ENCODE peak calls at places on chromosomes 12 and 14, in ten cellular contexts. C is HCT116, A is tibial artery, W is lower lobe of right lung, H is fibroblast of lung, L is adrenal gland, O is OCI-LY7, S is stomach, G is right cardiac atrium, Y is heart left ventricle. F is an unnamed sample.

GRCh38 chr12:103966736-103967135 is 1.1 kb downstream of the TDG start:
- DNase-seq in C (no peak), A (no peak), W (no peak), H (no peak), L (no peak), O (no peak), S (no peak), G (no peak), Y (no peak), F (no peak)

GRCh38 chr12:43805149-43805856 is 814 bp downstream of the TWF1 start:
- DNase-seq in C (no peak), A (no peak), W (no peak), H (peak; percentile 12), L (no peak), O (peak; percentile 42), S (no peak), G (no peak), Y (no peak), F (no peak)

GRCh38 chr12:19675361-19675760 is 236.1 kb downstream of the AEBP2 start:
- DNase-seq in C (no peak), A (no peak), W (no peak), H (no peak), L (no peak), O (no peak), S (no peak), G (no peak), Y (no peak), F (no peak)

GRCh38 chr14:62189698-62190097 is 427.5 kb downstream of the SNAPC1 start:
- DNase-seq in C (no peak), A (no peak), W (no peak), H (peak; percentile 65), L (peak; percentile 63), O (no peak), S (no peak), G (peak; percentile 17), Y (no peak), F (no peak)

GRCh38 chr14:49955013-49955412 is 62.1 kb downstream of the ARF6 start:
- DNase-seq in C (no peak), A (no peak), W (no peak), H (no peak), L (no peak), O (no peak), S (no peak), G (no peak), Y (no peak), F (no peak)

GRCh38 chr14:81234268-81234667 is 13.5 kb upstream of the GTF2A1 start:
- DNase-seq in C (no peak), A (no peak), W (no peak), H (peak; percentile 14), L (no peak), O (no peak), S (no peak), G (no peak), Y (no peak), F (no peak)

GRCh38 chr12:52347546-52348510 is 19.5 kb downstream of the KRT85 start:
- DNase-seq in C (no peak), A (no peak), W (no peak), H (no peak), L (no peak), O (no peak), S (no peak), G (no peak), Y (no peak), F (no peak)

GRCh38 chr14:23123419-23123818 is 4.4 kb upstream of the CEBPE start:
- DNase-seq in C (no peak), A (no peak), W (peak; percentile 75), H (peak; percentile 19), L (peak; percentile 91), O (no peak), S (peak; percentile 93), G (peak; percentile 78), Y (peak; percentile 89), F (peak; percentile 76)

GRCh38 chr12:73529954-73530353 is 1007.7 kb upstream of the ATXN7L3B start:
- DNase-seq in C (no peak), A (no peak), W (no peak), H (no peak), L (no peak), O (no peak), S (no peak), G (no peak), Y (no peak), F (no peak)

GRCh38 chr12:39780527-39781446 is 161.2 kb upstream of the ABCD2 start:
- DNase-seq in C (no peak), A (no peak), W (no peak), H (peak; percentile 3), L (no peak), O (no peak), S (no peak), G (no peak), Y (no peak), F (no peak)

GRCh38 chr14:52837451-52837850 is 46.0 kb upstream of the GNPNAT1 start:
- DNase-seq in C (no peak), A (no peak), W (no peak), H (no peak), L (no peak), O (no peak), S (no peak), G (no peak), Y (no peak), F (no peak)

GRCh38 chr12:50110127-50110761 is 1.8 kb upstream of the COX14 start:
- DNase-seq in C (no peak), A (peak; percentile 49), W (peak; percentile 78), H (no peak), L (peak; percentile 51), O (peak; percentile 64), S (peak; percentile 70), G (peak; percentile 57), Y (peak; percentile 77), F (peak; percentile 84)

GRCh38 chr12:2101798-2102197 is 49.0 kb downstream of the CACNA1C start:
- DNase-seq in C (no peak), A (no peak), W (no peak), H (no peak), L (no peak), O (no peak), S (no peak), G (no peak), Y (no peak), F (no peak)

GRCh38 chr14:100523536-100524025 is 63.6 kb downstream of the BEGAIN start:
- DNase-seq in C (no peak), A (no peak), W (no peak), H (no peak), L (no peak), O (no peak), S (no peak), G (peak; percentile 3), Y (no peak), F (peak; percentile 57)

GRCh38 chr14:26984318-26985177 is 386.7 kb upstream of the NOVA1 start:
- DNase-seq in C (peak; percentile 4), A (peak; percentile 60), W (no peak), H (peak; percentile 76), L (peak; percentile 72), O (peak; percentile 34), S (peak; percentile 62), G (peak; percentile 60), Y (peak; percentile 52), F (no peak)

GRCh38 chr12:56071648-56072047 is 8.3 kb upstream of the ERBB3 start:
- DNase-seq in C (no peak), A (no peak), W (no peak), H (no peak), L (peak; percentile 63), O (no peak), S (no peak), G (no peak), Y (no peak), F (peak; percentile 12)

DNA sequence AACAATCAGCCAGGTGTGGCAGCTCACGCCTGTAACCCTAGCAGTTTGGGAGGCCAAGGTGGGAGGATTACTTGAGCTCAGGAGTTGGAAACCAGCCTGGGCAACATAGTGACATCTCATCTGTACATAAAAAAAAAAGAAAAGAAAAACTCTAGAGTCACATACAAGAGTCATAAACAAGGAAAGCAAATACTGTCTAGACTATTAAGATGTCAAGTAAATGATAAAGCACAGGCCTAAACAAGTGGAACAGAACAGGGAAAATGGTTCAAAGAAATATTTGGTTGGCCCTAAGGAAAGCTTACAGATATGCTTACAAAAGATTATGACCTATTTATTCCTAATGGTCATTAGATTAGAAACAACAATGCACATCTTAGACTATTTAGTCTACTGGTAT is 12.3 kb downstream of the CDK17 start:
- DNase-seq in C (no peak), A (no peak), W (no peak), H (no peak), L (no peak), O (no peak), S (no peak), G (no peak), Y (no peak), F (no peak)
- H3K27ac ChIP-seq in C (no peak overlapping the region), A (no peak overlapping the region), W (no peak overlapping the region), H (no peak overlapping the region), L (no peak overlapping the region), O (peak overlapping the region; percentile 25), S (no peak overlapping the region), G (no peak overlapping the region), Y (no peak overlapping the region), F (no peak overlapping the region)

DNA sequence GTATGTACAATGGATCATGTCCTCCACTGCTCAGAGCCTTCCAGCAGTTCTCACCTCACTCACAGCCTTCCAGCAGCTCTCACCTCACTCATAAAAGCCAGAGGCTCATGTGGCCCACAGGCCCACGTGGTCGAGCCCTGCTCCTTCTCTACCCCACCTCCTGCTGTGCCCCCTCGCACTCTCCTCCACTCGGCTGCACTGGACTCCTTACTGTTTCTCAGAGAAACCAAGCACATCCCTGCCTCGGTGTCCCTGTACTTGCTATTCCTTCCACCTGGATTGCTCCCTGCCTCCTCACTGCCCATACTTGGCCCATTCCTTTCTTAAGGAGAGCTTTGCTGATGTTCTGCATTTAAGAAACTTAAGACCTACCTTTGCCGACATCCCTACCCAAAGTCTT is 219.7 kb downstream of the ZFP36L1 start:
- DNase-seq in C (no peak), A (no peak), W (no peak), H (no peak), L (no peak), O (no peak), S (no peak), G (no peak), Y (no peak), F (no peak)
- H3K4me1 ChIP-seq in C (peaks cover 43% of the 10 kb centered on the region), A (peaks cover 27% of the 10 kb centered on the region), W (peaks cover 62% of the 10 kb centered on the region), H (peaks cover 24% of the 10 kb centered on the region), L (peaks cover 27% of the 10 kb centered on the region), O (no peaks in the 10 kb centered on the region), S (peaks cover 39% of the 10 kb centered on the region), G (peaks cover 2% of the 10 kb centered on the region), Y (peaks cover 30% of the 10 kb centered on the region), F (peaks cover 11% of the 10 kb centered on the region)

DNA sequence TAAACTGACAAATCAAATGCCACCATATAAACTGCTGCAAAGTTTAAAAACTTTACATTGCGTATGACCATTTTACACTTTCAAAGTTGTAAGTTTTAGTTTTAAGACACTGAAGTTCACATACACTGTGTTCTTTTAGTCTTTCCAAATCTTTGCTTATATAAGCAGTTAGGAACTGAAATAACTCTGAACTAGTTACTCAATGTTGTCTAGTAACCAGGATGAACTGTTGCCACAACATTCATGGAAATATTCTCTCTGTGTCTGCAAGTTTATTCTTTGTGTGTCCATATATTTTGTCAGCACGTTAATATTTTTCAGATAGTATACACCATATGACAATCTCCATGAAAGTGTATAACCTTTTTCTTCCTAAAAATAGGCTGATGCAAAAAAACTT is 71.0 kb downstream of the GALNT4 start:
- DNase-seq in C (no peak), A (no peak), W (no peak), H (peak; percentile 91), L (no peak), O (no peak), S (no peak), G (no peak), Y (no peak), F (no peak)
- H3K27ac ChIP-seq in C (no peak overlapping the region), A (peak overlapping the region; percentile 77), W (peak overlapping the region; percentile 83), H (peak overlapping the region; percentile 69), L (peak overlapping the region; percentile 14), O (no peak overlapping the region), S (peak overlapping the region; percentile 76), G (peak overlapping the region; percentile 72), Y (peak overlapping the region; percentile 77), F (peak overlapping the region; percentile 48)

GRCh38 chr14:55457496-55457895 is 17.1 kb upstream of the TBPL2 start:
- DNase-seq in C (no peak), A (no peak), W (no peak), H (no peak), L (no peak), O (no peak), S (no peak), G (no peak), Y (no peak), F (no peak)
- H3K4me1 ChIP-seq in C (peaks cover 23% of the 10 kb centered on the region), A (peaks cover 4% of the 10 kb centered on the region), W (peaks cover 17% of the 10 kb centered on the region), H (peaks cover 4% of the 10 kb centered on the region), L (peaks cover 32% of the 10 kb centered on the region), O (no peaks in the 10 kb centered on the region), S (peaks cover 19% of the 10 kb centered on the region), G (peaks cover 2% of the 10 kb centered on the region), Y (peaks cover 7% of the 10 kb centered on the region), F (no peaks in the 10 kb centered on the region)

F was measured in kidney.